ENCODE peak calls at places on chromosomes 16 and 17, in five cellular contexts. One of them, this sample, is unnamed.

GRCh38 chr16:8729779-8730334 is 55.4 kb downstream of the ABAT start:
- DNase-seq in IMR-90: no peak
- DNase-seq in NB4: peak
- DNase-seq in HepG2: no peak
- DNase-seq in spleen: peak
- DNase-seq in this sample: no peak

GRCh38 chr17:75850928-75851692 is 4.0 kb downstream of the WBP2 start:
- DNase-seq in IMR-90: no peak
- DNase-seq in HepG2: no peak
- DNase-seq in NB4: no peak
- DNase-seq in spleen: no peak
- DNase-seq in this sample: no peak

GRCh38 chr17:44355642-44356099 is 8.0 kb downstream of the FAM171A2 start:
- DNase-seq in spleen: no peak
- DNase-seq in HepG2: no peak
- DNase-seq in NB4: no peak
- DNase-seq in IMR-90: no peak
- DNase-seq in this sample: no peak

GRCh38 chr17:16083223-16083622 is 83.6 kb downstream of the TTC19 start:
- DNase-seq in HepG2: no peak
- DNase-seq in IMR-90: no peak
- DNase-seq in spleen: no peak
- DNase-seq in NB4: no peak
- DNase-seq in this sample: no peak

GRCh38 chr16:3188925-3189825 is 1.2 kb downstream of the OR1F1 start:
- DNase-seq in HepG2: peak
- DNase-seq in NB4: peak
- DNase-seq in spleen: peak
- DNase-seq in IMR-90: peak
- DNase-seq in this sample: peak

GRCh38 chr17:57622886-57623433 is 122.1 kb downstream of the CCDC182 start:
- DNase-seq in HepG2: peak
- DNase-seq in IMR-90: peak
- DNase-seq in spleen: peak
- DNase-seq in NB4: peak
- DNase-seq in this sample: no peak

GRCh38 chr16:29126057-29126494 is 141.2 kb downstream of the LAT start:
- DNase-seq in NB4: peak
- DNase-seq in HepG2: no peak
- DNase-seq in IMR-90: no peak
- DNase-seq in spleen: peak
- DNase-seq in this sample: no peak

GRCh38 chr16:58011652-58012051 is 10.4 kb downstream of the USB1 start:
- DNase-seq in spleen: no peak
- DNase-seq in NB4: no peak
- DNase-seq in HepG2: peak
- DNase-seq in IMR-90: peak
- DNase-seq in this sample: no peak

GRCh38 chr16:70434489-70435260 is 4.2 kb downstream of the ST3GAL2 start:
- DNase-seq in NB4: no peak
- DNase-seq in HepG2: no peak
- DNase-seq in IMR-90: no peak
- DNase-seq in spleen: no peak
- DNase-seq in this sample: no peak

GRCh38 chr17:76345377-76345945 is 8.3 kb downstream of the PRPSAP1 start:
- DNase-seq in spleen: peak
- DNase-seq in HepG2: peak
- DNase-seq in NB4: no peak
- DNase-seq in IMR-90: peak
- DNase-seq in this sample: peak

GRCh38 chr17:57678393-57678792 is 66.7 kb downstream of the CCDC182 start:
- DNase-seq in NB4: no peak
- DNase-seq in IMR-90: no peak
- DNase-seq in HepG2: no peak
- DNase-seq in spleen: peak
- DNase-seq in this sample: no peak

GRCh38 chr16:57892041-57892440 is 78.9 kb downstream of the CNGB1 start:
- DNase-seq in HepG2: peak
- DNase-seq in NB4: no peak
- DNase-seq in spleen: no peak
- DNase-seq in IMR-90: peak
- DNase-seq in this sample: no peak

GRCh38 chr16:51154271-51155171 is 3.5 kb upstream of the SALL1 start:
- DNase-seq in IMR-90: no peak
- DNase-seq in HepG2: no peak
- DNase-seq in NB4: no peak
- DNase-seq in spleen: no peak
- DNase-seq in this sample: no peak

GRCh38 chr16:52825882-52826281 is 226.8 kb downstream of the CHD9NB start:
- DNase-seq in spleen: no peak
- DNase-seq in IMR-90: no peak
- DNase-seq in HepG2: no peak
- DNase-seq in NB4: no peak
- DNase-seq in this sample: no peak

GRCh38 chr17:6164996-6165395 is 94.8 kb downstream of the WSCD1 start:
- DNase-seq in spleen: no peak
- DNase-seq in NB4: no peak
- DNase-seq in IMR-90: no peak
- DNase-seq in HepG2: no peak
- DNase-seq in this sample: no peak

GRCh38 chr16:66203476-66203875 is 163.0 kb upstream of the CDH5 start:
- DNase-seq in IMR-90: no peak
- DNase-seq in NB4: no peak
- DNase-seq in spleen: no peak
- DNase-seq in HepG2: no peak
- DNase-seq in this sample: no peak

GRCh38 chr16:64478258-64478906 is 643.5 kb downstream of the CDH11 start:
- DNase-seq in HepG2: peak
- DNase-seq in IMR-90: peak
- DNase-seq in NB4: no peak
- DNase-seq in spleen: no peak
- DNase-seq in this sample: no peak

GRCh38 chr16:59181821-59182420 is 447.8 kb upstream of the GOT2 start:
- DNase-seq in IMR-90: no peak
- DNase-seq in spleen: no peak
- DNase-seq in NB4: no peak
- DNase-seq in HepG2: no peak
- DNase-seq in this sample: no peak

DNA sequence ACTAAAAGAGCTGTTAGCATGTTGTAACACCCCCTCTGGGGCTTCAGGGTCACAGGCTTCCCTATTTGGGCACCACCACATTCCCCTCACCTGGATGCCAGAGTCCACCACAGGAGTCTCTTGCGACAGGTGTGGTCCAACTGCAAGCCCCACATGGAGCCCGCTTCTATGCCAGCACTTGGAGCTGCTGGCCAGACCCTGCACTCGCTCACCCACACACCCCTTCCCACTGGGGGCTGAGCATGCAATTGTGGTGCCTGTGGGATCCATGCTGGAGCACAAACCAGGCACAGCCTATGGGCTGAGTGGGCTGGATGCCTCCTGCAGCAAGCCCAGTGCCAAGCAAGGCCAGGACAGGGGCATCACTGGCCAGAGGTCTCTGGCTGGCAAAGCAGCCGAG is 6.0 kb upstream of the BLMH start:
- DNase-seq in IMR-90: no peak
- DNase-seq in spleen: no peak
- DNase-seq in HepG2: no peak
- DNase-seq in NB4: no peak
- DNase-seq in this sample: no peak
- TF ChIP-seq POLR2A in IMR-90: no peak
- TF ChIP-seq POLR2A in spleen: no peak
- TF ChIP-seq POLR2A in HepG2: no peak
- TF ChIP-seq POLR2A in NB4: no peak
- TF ChIP-seq POLR2A in this sample: no peak

GRCh38 chr17:81926451-81927144 is 937 bp downstream of the MAFG start:
- DNase-seq in spleen: peak
- DNase-seq in NB4: peak
- DNase-seq in IMR-90: peak
- DNase-seq in HepG2: peak
- DNase-seq in this sample: peak
- TF ChIP-seq POLR2A in spleen: no peak
- TF ChIP-seq POLR2A in NB4: no peak
- TF ChIP-seq POLR2A in IMR-90: peak
- TF ChIP-seq POLR2A in HepG2: peak
- TF ChIP-seq POLR2A in this sample: peak

GRCh38 chr17:42304187-42305030 is 16.1 kb downstream of the STAT5A start:
- DNase-seq in spleen: no peak
- DNase-seq in IMR-90: no peak
- DNase-seq in HepG2: peak
- DNase-seq in NB4: no peak
- DNase-seq in this sample: no peak
- TF ChIP-seq POLR2A in spleen: no peak
- TF ChIP-seq POLR2A in IMR-90: no peak
- TF ChIP-seq POLR2A in HepG2: no peak
- TF ChIP-seq POLR2A in NB4: no peak
- TF ChIP-seq POLR2A in this sample: no peak

GRCh38 chr17:2705263-2705662 is 6.3 kb downstream of the CLUH start:
- DNase-seq in spleen: peak
- DNase-seq in HepG2: peak
- DNase-seq in NB4: no peak
- DNase-seq in IMR-90: peak
- DNase-seq in this sample: no peak
- TF ChIP-seq POLR2A in spleen: no peak
- TF ChIP-seq POLR2A in HepG2: no peak
- TF ChIP-seq POLR2A in NB4: no peak
- TF ChIP-seq POLR2A in IMR-90: no peak
- TF ChIP-seq POLR2A in this sample: no peak

GRCh38 chr16:11585460-11586374 is 1.0 kb downstream of the LITAF start:
- DNase-seq in NB4: peak
- DNase-seq in IMR-90: peak
- DNase-seq in spleen: peak
- DNase-seq in HepG2: peak
- DNase-seq in this sample: no peak
- TF ChIP-seq POLR2A in NB4: no peak
- TF ChIP-seq POLR2A in IMR-90: no peak
- TF ChIP-seq POLR2A in spleen: no peak
- TF ChIP-seq POLR2A in HepG2: peak
- TF ChIP-seq POLR2A in this sample: no peak

GRCh38 chr17:77456271-77456950 is 315.6 kb downstream of the SEC14L1 start:
- DNase-seq in IMR-90: no peak
- DNase-seq in spleen: peak
- DNase-seq in HepG2: no peak
- DNase-seq in NB4: no peak
- DNase-seq in this sample: no peak
- TF ChIP-seq POLR2A in IMR-90: no peak
- TF ChIP-seq POLR2A in spleen: no peak
- TF ChIP-seq POLR2A in HepG2: no peak
- TF ChIP-seq POLR2A in NB4: no peak
- TF ChIP-seq POLR2A in this sample: no peak

DNA sequence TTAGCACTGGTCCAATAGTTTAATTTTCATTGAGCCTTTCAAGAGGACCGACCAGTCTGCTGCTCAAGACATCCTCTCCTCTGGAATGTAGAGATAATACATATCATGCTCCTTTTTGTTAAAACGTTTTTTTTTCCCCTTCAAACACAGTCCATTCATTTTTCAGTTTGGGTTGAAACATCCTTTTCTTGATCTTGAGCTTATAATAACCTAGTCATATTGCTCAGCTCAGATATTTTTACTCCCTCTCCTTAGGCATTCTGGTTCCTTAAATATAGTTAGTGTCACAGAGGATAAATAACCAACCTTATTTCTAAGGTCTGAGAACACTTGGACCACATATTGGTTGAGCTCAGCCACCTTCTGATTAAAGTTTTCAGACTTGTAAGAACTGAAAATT is 12.8 kb downstream of the ANKRD40CL start:
- DNase-seq in spleen: no peak
- DNase-seq in IMR-90: no peak
- DNase-seq in HepG2: no peak
- DNase-seq in NB4: no peak
- DNase-seq in this sample: no peak
- TF ChIP-seq POLR2A in spleen: no peak
- TF ChIP-seq POLR2A in IMR-90: no peak
- TF ChIP-seq POLR2A in HepG2: no peak
- TF ChIP-seq POLR2A in NB4: no peak
- TF ChIP-seq POLR2A in this sample: no peak

DNA sequence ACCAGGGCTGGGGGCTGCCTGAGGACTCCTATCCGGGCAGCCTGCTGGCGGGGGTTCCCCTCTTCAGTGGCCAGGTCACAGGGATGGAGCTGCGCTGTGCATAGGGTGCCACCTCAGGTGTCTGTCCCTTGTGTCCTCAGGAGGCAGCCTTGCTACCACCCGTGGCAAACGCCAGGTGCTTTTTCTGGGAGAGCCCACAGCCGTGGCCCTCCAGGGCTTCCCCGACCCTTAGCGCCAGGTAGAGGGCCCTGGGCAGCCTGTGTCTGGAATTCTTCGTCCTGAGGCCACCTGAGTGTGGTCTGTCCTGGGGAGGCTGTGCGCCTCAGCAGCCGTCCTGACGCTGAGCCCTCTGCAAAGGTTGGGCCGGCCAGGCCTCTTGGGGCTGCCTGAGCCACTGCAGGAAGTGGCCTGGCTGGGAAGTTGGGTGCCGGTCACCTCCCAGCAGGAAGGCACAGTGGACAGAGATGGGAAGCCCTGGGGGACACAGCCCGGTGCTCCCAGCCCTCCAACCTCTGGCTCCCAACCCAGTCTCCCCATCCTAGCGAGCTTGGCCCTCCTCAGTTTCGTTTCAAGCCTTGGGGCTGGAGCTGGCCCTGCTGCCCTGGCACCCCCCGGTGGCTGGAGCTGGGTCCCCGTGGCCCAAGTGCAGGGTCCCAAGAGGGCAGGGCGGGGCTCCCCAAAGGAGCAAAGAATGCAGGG is 7.6 kb upstream of the BAIAP3 start:
- DNase-seq in IMR-90: no peak
- DNase-seq in HepG2: no peak
- DNase-seq in spleen: no peak
- DNase-seq in NB4: no peak
- DNase-seq in this sample: no peak
- TF ChIP-seq POLR2A in IMR-90: no peak
- TF ChIP-seq POLR2A in HepG2: no peak
- TF ChIP-seq POLR2A in spleen: no peak
- TF ChIP-seq POLR2A in NB4: no peak
- TF ChIP-seq POLR2A in this sample: no peak